ENCODE peak calls at places on chromosomes 5 and 9, in six cellular contexts. One of them, this sample, is unnamed.

GRCh38 chr9:5629312-5630037 is 568 bp downstream of the RIC1 start:
- DNase-seq in fibroblast of pulmonary artery: peak
- DNase-seq in retinal pigment epithelial cell: no peak
- DNase-seq in GM23338: peak
- DNase-seq in RWPE1: peak
- DNase-seq in HepG2: no peak
- DNase-seq in this sample: peak

GRCh38 chr9:90966475-90967150 is 165.0 kb downstream of the SYK start:
- DNase-seq in GM23338: no peak
- DNase-seq in HepG2: no peak
- DNase-seq in retinal pigment epithelial cell: no peak
- DNase-seq in RWPE1: peak
- DNase-seq in fibroblast of pulmonary artery: no peak
- DNase-seq in this sample: peak

GRCh38 chr5:171721469-171721868 is 64.1 kb upstream of the SMIM23 start:
- DNase-seq in GM23338: no peak
- DNase-seq in retinal pigment epithelial cell: no peak
- DNase-seq in HepG2: no peak
- DNase-seq in fibroblast of pulmonary artery: no peak
- DNase-seq in RWPE1: no peak
- DNase-seq in this sample: no peak

GRCh38 chr9:127455299-127455992 is 4.1 kb downstream of the LRSAM1 start:
- DNase-seq in retinal pigment epithelial cell: no peak
- DNase-seq in GM23338: no peak
- DNase-seq in HepG2: no peak
- DNase-seq in RWPE1: no peak
- DNase-seq in fibroblast of pulmonary artery: no peak
- DNase-seq in this sample: peak

GRCh38 chr5:16712178-16712577 is 95.4 kb upstream of the RETREG1 start:
- DNase-seq in GM23338: no peak
- DNase-seq in retinal pigment epithelial cell: no peak
- DNase-seq in RWPE1: no peak
- DNase-seq in fibroblast of pulmonary artery: no peak
- DNase-seq in HepG2: no peak
- DNase-seq in this sample: no peak

GRCh38 chr5:166582416-166582815 is 1709.0 kb upstream of the WWC1 start:
- DNase-seq in GM23338: no peak
- DNase-seq in HepG2: no peak
- DNase-seq in retinal pigment epithelial cell: no peak
- DNase-seq in RWPE1: no peak
- DNase-seq in fibroblast of pulmonary artery: peak
- DNase-seq in this sample: no peak

GRCh38 chr5:16666861-16667481 is 50.2 kb upstream of the RETREG1 start:
- DNase-seq in RWPE1: no peak
- DNase-seq in GM23338: peak
- DNase-seq in HepG2: peak
- DNase-seq in retinal pigment epithelial cell: no peak
- DNase-seq in fibroblast of pulmonary artery: peak
- DNase-seq in this sample: peak

GRCh38 chr9:37943329-37944265 is 39.7 kb upstream of the SLC25A51 start:
- DNase-seq in RWPE1: peak
- DNase-seq in fibroblast of pulmonary artery: peak
- DNase-seq in GM23338: peak
- DNase-seq in HepG2: no peak
- DNase-seq in retinal pigment epithelial cell: peak
- DNase-seq in this sample: no peak

GRCh38 chr5:135660826-135661555 is 82.2 kb upstream of the CXCL14 start:
- DNase-seq in RWPE1: no peak
- DNase-seq in retinal pigment epithelial cell: no peak
- DNase-seq in HepG2: no peak
- DNase-seq in GM23338: peak
- DNase-seq in fibroblast of pulmonary artery: no peak
- DNase-seq in this sample: no peak

GRCh38 chr5:128154943-128155342 is 71.4 kb downstream of the SLC12A2 start:
- DNase-seq in fibroblast of pulmonary artery: peak
- DNase-seq in RWPE1: no peak
- DNase-seq in retinal pigment epithelial cell: no peak
- DNase-seq in GM23338: no peak
- DNase-seq in HepG2: no peak
- DNase-seq in this sample: no peak

GRCh38 chr9:5825896-5826622 is 6.9 kb downstream of the ERMP1 start:
- DNase-seq in RWPE1: no peak
- DNase-seq in GM23338: no peak
- DNase-seq in HepG2: no peak
- DNase-seq in retinal pigment epithelial cell: no peak
- DNase-seq in fibroblast of pulmonary artery: no peak
- DNase-seq in this sample: no peak

GRCh38 chr5:143644751-143645150 is 167.2 kb upstream of the HMHB1 start:
- DNase-seq in HepG2: no peak
- DNase-seq in fibroblast of pulmonary artery: no peak
- DNase-seq in GM23338: no peak
- DNase-seq in RWPE1: no peak
- DNase-seq in retinal pigment epithelial cell: no peak
- DNase-seq in this sample: no peak

GRCh38 chr5:16808936-16809815 is 126.9 kb downstream of the MYO10 start:
- DNase-seq in GM23338: no peak
- DNase-seq in HepG2: peak
- DNase-seq in retinal pigment epithelial cell: no peak
- DNase-seq in fibroblast of pulmonary artery: no peak
- DNase-seq in RWPE1: no peak
- DNase-seq in this sample: no peak

GRCh38 chr5:149397530-149397929 is 18.4 kb upstream of the IL17B start:
- DNase-seq in GM23338: no peak
- DNase-seq in fibroblast of pulmonary artery: peak
- DNase-seq in retinal pigment epithelial cell: no peak
- DNase-seq in HepG2: no peak
- DNase-seq in RWPE1: no peak
- DNase-seq in this sample: no peak

GRCh38 chr5:127754259-127754658 is 51.1 kb downstream of the CCDC192 start:
- DNase-seq in GM23338: no peak
- DNase-seq in retinal pigment epithelial cell: peak
- DNase-seq in RWPE1: no peak
- DNase-seq in HepG2: no peak
- DNase-seq in fibroblast of pulmonary artery: peak
- DNase-seq in this sample: no peak

GRCh38 chr5:66680804-66681203 is 84.6 kb downstream of the MAST4 start:
- DNase-seq in HepG2: no peak
- DNase-seq in fibroblast of pulmonary artery: no peak
- DNase-seq in retinal pigment epithelial cell: no peak
- DNase-seq in RWPE1: no peak
- DNase-seq in GM23338: no peak
- DNase-seq in this sample: no peak

GRCh38 chr9:129619787-129620668 is 873 bp downstream of the C9orf50 start:
- DNase-seq in HepG2: no peak
- DNase-seq in GM23338: peak
- DNase-seq in RWPE1: no peak
- DNase-seq in fibroblast of pulmonary artery: no peak
- DNase-seq in retinal pigment epithelial cell: no peak
- DNase-seq in this sample: no peak

GRCh38 chr5:98069876-98070512 is 703.5 kb upstream of the RGMB start:
- DNase-seq in RWPE1: no peak
- DNase-seq in fibroblast of pulmonary artery: peak
- DNase-seq in GM23338: no peak
- DNase-seq in HepG2: no peak
- DNase-seq in retinal pigment epithelial cell: no peak
- DNase-seq in this sample: no peak

GRCh38 chr5:133203317-133204305 is 151.8 kb downstream of the HSPA4 start:
- DNase-seq in retinal pigment epithelial cell: no peak
- DNase-seq in HepG2: no peak
- DNase-seq in RWPE1: no peak
- DNase-seq in fibroblast of pulmonary artery: no peak
- DNase-seq in GM23338: no peak
- DNase-seq in this sample: no peak

GRCh38 chr5:759781-760362 is 24.7 kb downstream of the ZDHHC11B start:
- DNase-seq in retinal pigment epithelial cell: no peak
- DNase-seq in GM23338: no peak
- DNase-seq in HepG2: no peak
- DNase-seq in RWPE1: no peak
- DNase-seq in fibroblast of pulmonary artery: no peak
- DNase-seq in this sample: no peak

GRCh38 chr5:68196876-68197275 is 18.7 kb upstream of the PIK3R1 start:
- DNase-seq in RWPE1: no peak
- DNase-seq in fibroblast of pulmonary artery: no peak
- DNase-seq in GM23338: no peak
- DNase-seq in HepG2: no peak
- DNase-seq in retinal pigment epithelial cell: no peak
- DNase-seq in this sample: no peak

GRCh38 chr9:89536145-89536574 is 38.2 kb upstream of the SEMA4D start:
- DNase-seq in GM23338: no peak
- DNase-seq in fibroblast of pulmonary artery: no peak
- DNase-seq in HepG2: no peak
- DNase-seq in RWPE1: no peak
- DNase-seq in retinal pigment epithelial cell: no peak
- DNase-seq in this sample: peak

GRCh38 chr5:138402640-138403039 is 36.2 kb upstream of the REEP2 start:
- DNase-seq in retinal pigment epithelial cell: no peak
- DNase-seq in fibroblast of pulmonary artery: no peak
- DNase-seq in HepG2: no peak
- DNase-seq in RWPE1: no peak
- DNase-seq in GM23338: no peak
- DNase-seq in this sample: no peak

GRCh38 chr9:91062281-91062680 is 260.7 kb downstream of the SYK start:
- DNase-seq in HepG2: no peak
- DNase-seq in RWPE1: no peak
- DNase-seq in retinal pigment epithelial cell: no peak
- DNase-seq in fibroblast of pulmonary artery: no peak
- DNase-seq in GM23338: no peak
- DNase-seq in this sample: no peak

GRCh38 chr5:35924122-35924949 is 14.1 kb downstream of the CAPSL start:
- DNase-seq in retinal pigment epithelial cell: peak
- DNase-seq in RWPE1: peak
- DNase-seq in GM23338: no peak
- DNase-seq in fibroblast of pulmonary artery: peak
- DNase-seq in HepG2: no peak
- DNase-seq in this sample: peak

GRCh38 chr5:80072103-80073073 is 37.2 kb downstream of the THBS4 start:
- DNase-seq in fibroblast of pulmonary artery: no peak
- DNase-seq in RWPE1: no peak
- DNase-seq in GM23338: no peak
- DNase-seq in retinal pigment epithelial cell: no peak
- DNase-seq in HepG2: no peak
- DNase-seq in this sample: no peak

GRCh38 chr9:21964925-21965385 is 29.2 kb downstream of the CDKN2A start:
- DNase-seq in fibroblast of pulmonary artery: peak
- DNase-seq in RWPE1: no peak
- DNase-seq in retinal pigment epithelial cell: peak
- DNase-seq in HepG2: no peak
- DNase-seq in GM23338: peak
- DNase-seq in this sample: peak

GRCh38 chr5:32690153-32690552 is 21.0 kb upstream of the NPR3 start:
- DNase-seq in HepG2: peak
- DNase-seq in GM23338: peak
- DNase-seq in retinal pigment epithelial cell: no peak
- DNase-seq in fibroblast of pulmonary artery: no peak
- DNase-seq in RWPE1: no peak
- DNase-seq in this sample: peak

GRCh38 chr9:89223398-89223977 is 44.9 kb upstream of the SHC3 start:
- DNase-seq in fibroblast of pulmonary artery: no peak
- DNase-seq in retinal pigment epithelial cell: no peak
- DNase-seq in RWPE1: no peak
- DNase-seq in HepG2: no peak
- DNase-seq in GM23338: no peak
- DNase-seq in this sample: no peak

GRCh38 chr5:111738118-111738517 is 18.9 kb downstream of the NREP start:
- DNase-seq in fibroblast of pulmonary artery: no peak
- DNase-seq in HepG2: peak
- DNase-seq in retinal pigment epithelial cell: no peak
- DNase-seq in RWPE1: no peak
- DNase-seq in GM23338: no peak
- DNase-seq in this sample: no peak

GRCh38 chr5:44605926-44606325 is 202.8 kb upstream of the MRPS30 start:
- DNase-seq in RWPE1: no peak
- DNase-seq in fibroblast of pulmonary artery: no peak
- DNase-seq in retinal pigment epithelial cell: no peak
- DNase-seq in GM23338: no peak
- DNase-seq in HepG2: no peak
- DNase-seq in this sample: no peak

GRCh38 chr5:44603496-44604272 is 205.1 kb upstream of the MRPS30 start:
- DNase-seq in retinal pigment epithelial cell: no peak
- DNase-seq in HepG2: no peak
- DNase-seq in RWPE1: no peak
- DNase-seq in fibroblast of pulmonary artery: no peak
- DNase-seq in GM23338: peak
- DNase-seq in this sample: peak
- TF ChIP-seq CTCF in retinal pigment epithelial cell: no peak
- TF ChIP-seq CTCF in HepG2: no peak
- TF ChIP-seq CTCF in RWPE1: no peak
- TF ChIP-seq CTCF in fibroblast of pulmonary artery: no peak
- TF ChIP-seq CTCF in GM23338: peak
- TF ChIP-seq CTCF in this sample: no peak

GRCh38 chr5:2532809-2533208 is 218.7 kb downstream of the IRX2 start:
- DNase-seq in GM23338: no peak
- DNase-seq in fibroblast of pulmonary artery: no peak
- DNase-seq in retinal pigment epithelial cell: no peak
- DNase-seq in RWPE1: no peak
- DNase-seq in HepG2: no peak
- DNase-seq in this sample: no peak
- TF ChIP-seq CTCF in GM23338: no peak
- TF ChIP-seq CTCF in fibroblast of pulmonary artery: no peak
- TF ChIP-seq CTCF in retinal pigment epithelial cell: no peak
- TF ChIP-seq CTCF in RWPE1: no peak
- TF ChIP-seq CTCF in HepG2: no peak
- TF ChIP-seq CTCF in this sample: no peak

GRCh38 chr5:140690941-140691924 is at the start of the genes HARS1 and HARS2:
- DNase-seq in fibroblast of pulmonary artery: peak
- DNase-seq in RWPE1: peak
- DNase-seq in HepG2: peak
- DNase-seq in GM23338: peak
- DNase-seq in retinal pigment epithelial cell: peak
- DNase-seq in this sample: peak
- TF ChIP-seq CTCF in fibroblast of pulmonary artery: no peak
- TF ChIP-seq CTCF in RWPE1: no peak
- TF ChIP-seq CTCF in HepG2: peak
- TF ChIP-seq CTCF in GM23338: no peak
- TF ChIP-seq CTCF in retinal pigment epithelial cell: no peak
- TF ChIP-seq CTCF in this sample: no peak

DNA sequence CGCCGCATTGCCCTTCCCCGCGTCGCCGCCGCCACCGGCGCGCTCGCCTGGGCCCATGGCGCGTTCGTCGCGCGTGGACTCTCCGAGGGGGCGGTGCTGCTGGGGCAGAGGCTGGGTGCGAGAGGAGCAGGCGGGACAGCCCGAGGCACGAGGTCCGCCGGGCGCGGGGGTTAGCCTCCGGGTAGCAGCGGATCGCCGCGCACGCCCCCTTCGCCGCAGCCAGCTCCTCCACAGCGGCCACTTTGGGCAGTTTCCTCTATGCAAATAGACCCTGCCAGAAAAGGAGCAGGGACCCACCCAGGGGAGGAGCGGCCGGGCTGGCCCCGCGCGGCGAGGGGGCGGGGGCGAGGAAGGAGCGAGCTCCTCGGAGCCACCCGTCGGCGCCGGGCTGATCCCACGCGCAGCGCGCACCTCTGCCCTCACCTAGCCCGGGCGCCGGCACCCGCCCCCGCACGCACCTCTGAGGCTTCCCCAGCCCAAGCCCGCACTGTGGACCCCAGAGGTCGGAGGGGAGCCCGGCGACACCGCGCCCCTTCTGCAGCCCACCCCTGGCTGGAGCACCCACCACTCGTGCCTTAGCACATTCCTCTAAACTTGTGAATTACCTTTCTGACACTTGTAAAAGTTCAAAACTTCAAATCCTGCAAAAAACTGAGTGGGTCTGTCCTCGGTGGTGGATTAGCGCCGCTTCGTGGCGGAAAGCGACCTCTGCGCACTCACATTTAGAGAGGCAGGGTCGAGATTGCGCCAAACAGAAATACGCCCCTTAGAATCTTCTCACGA is at the start of gene COL23A1:
- DNase-seq in fibroblast of pulmonary artery: peak
- DNase-seq in HepG2: no peak
- DNase-seq in RWPE1: peak
- DNase-seq in retinal pigment epithelial cell: peak
- DNase-seq in GM23338: peak
- DNase-seq in this sample: peak
- TF ChIP-seq CTCF in fibroblast of pulmonary artery: peak
- TF ChIP-seq CTCF in HepG2: peak
- TF ChIP-seq CTCF in RWPE1: peak
- TF ChIP-seq CTCF in retinal pigment epithelial cell: peak
- TF ChIP-seq CTCF in GM23338: peak
- TF ChIP-seq CTCF in this sample: peak

This sample was measured in activated CD8-positive, alpha-beta T cell treated with anti-CD3 and anti-CD28 coated beads for 36 hours.